ENCODE peak calls at places on chromosomes 11 and 22, in nine cellular contexts. G, X, F, T, C, Z, H, O and A are unnamed samples.

GRCh38 chr11:130873766-130874165 is 42.5 kb downstream of the SNX19 start:
- DNase-seq in H (no peak), F (no peak), O (no peak), X (no peak), C (no peak), T (no peak), Z (no peak), G (no peak), A (peak)

GRCh38 chr22:49340406-49340805 is 487.3 kb downstream of the BRD1 start:
- DNase-seq in C (peak), X (peak), T (no peak), Z (no peak), H (peak), O (peak), F (no peak), G (no peak), A (no peak)

GRCh38 chr11:85694385-85694980 is 8.5 kb upstream of the CCDC89 start:
- DNase-seq in H (no peak), F (no peak), G (peak), C (no peak), T (no peak), X (no peak), Z (peak), O (no peak), A (peak)

GRCh38 chr11:70660059-70660888 is 261.9 kb downstream of the CTTN start:
- DNase-seq in G (no peak), O (no peak), F (no peak), X (no peak), T (no peak), Z (no peak), C (no peak), H (no peak), A (no peak)

GRCh38 chr22:20963201-20964052 is 3.6 kb upstream of the AIFM3 start:
- DNase-seq in T (no peak), F (no peak), O (no peak), Z (no peak), H (no peak), X (no peak), C (no peak), G (no peak), A (no peak)

GRCh38 chr11:134276396-134277175 is 407 bp downstream of the GLB1L3 start:
- DNase-seq in G (no peak), Z (no peak), H (no peak), X (no peak), F (no peak), C (no peak), O (no peak), T (peak), A (no peak)

GRCh38 chr11:69297926-69298777 is 4.2 kb downstream of the MYEOV start:
- DNase-seq in X (peak), O (peak), F (no peak), C (no peak), G (peak), H (peak), T (no peak), Z (peak), A (peak)

GRCh38 chr22:29079218-29079901 is 6.5 kb downstream of the KREMEN1 start:
- DNase-seq in X (no peak), F (no peak), T (peak), Z (no peak), H (no peak), G (no peak), C (no peak), O (no peak), A (no peak)

GRCh38 chr11:30015725-30016449 is 943 bp downstream of the KCNA4 start:
- DNase-seq in O (no peak), C (no peak), F (no peak), H (no peak), G (no peak), T (no peak), X (no peak), Z (no peak), A (no peak)

GRCh38 chr11:103035656-103036434 is 56.1 kb downstream of the DCUN1D5 start:
- DNase-seq in O (no peak), T (no peak), G (peak), Z (peak), F (no peak), X (peak), H (no peak), C (no peak), A (peak)

GRCh38 chr22:30434775-30435315 is 9.3 kb downstream of the MTFP1 start:
- DNase-seq in C (no peak), Z (no peak), G (no peak), O (no peak), H (no peak), T (no peak), X (no peak), F (no peak), A (no peak)

GRCh38 chr22:42921301-42921700 is 64.2 kb upstream of the ARFGAP3 start:
- DNase-seq in T (no peak), Z (no peak), H (no peak), F (no peak), X (no peak), O (no peak), G (peak), C (no peak), A (no peak)

GRCh38 chr11:131326829-131327228 is 43.6 kb upstream of the NTM start:
- DNase-seq in Z (no peak), C (no peak), F (no peak), H (no peak), T (no peak), O (no peak), G (no peak), X (no peak), A (no peak)

GRCh38 chr11:14793546-14793945 is 98.5 kb downstream of the CYP2R1 start:
- DNase-seq in O (no peak), G (no peak), F (no peak), T (no peak), C (no peak), X (no peak), H (no peak), Z (no peak), A (no peak)

GRCh38 chr22:21703684-21704316 is 31.8 kb downstream of the YPEL1 start:
- DNase-seq in F (no peak), O (no peak), Z (no peak), H (no peak), G (no peak), X (no peak), C (no peak), T (no peak), A (no peak)

GRCh38 chr11:335779-336665 is 15.4 kb upstream of the IFITM3 start:
- DNase-seq in X (no peak), C (peak), F (peak), H (no peak), T (no peak), O (no peak), G (peak), Z (no peak), A (no peak)

GRCh38 chr22:40241200-40241763 is 63.6 kb downstream of the TNRC6B start:
- DNase-seq in F (no peak), G (no peak), T (no peak), H (no peak), Z (no peak), X (peak), O (no peak), C (no peak), A (no peak)

GRCh38 chr11:107858217-107859070 is at the start of gene SLC35F2:
- DNase-seq in H (peak), F (no peak), Z (no peak), X (peak), G (peak), T (peak), O (peak), C (peak), A (peak)

GRCh38 chr22:37427711-37428635 is 694 bp upstream of the ELFN2 start:
- DNase-seq in T (no peak), C (no peak), X (no peak), O (no peak), G (no peak), H (no peak), Z (no peak), F (no peak), A (no peak)

GRCh38 chr11:16789061-16789415 is 50.6 kb downstream of the C11orf58 start:
- DNase-seq in H (peak), T (no peak), F (no peak), O (no peak), G (no peak), Z (no peak), X (no peak), C (no peak), A (no peak)

GRCh38 chr11:107769189-107769588 is 57.3 kb upstream of the SLN start:
- DNase-seq in Z (peak), H (no peak), C (no peak), F (no peak), G (peak), X (no peak), T (no peak), O (no peak), A (no peak)

GRCh38 chr11:129372609-129373488 is 2.8 kb upstream of the BARX2 start:
- DNase-seq in F (no peak), H (peak), C (no peak), G (no peak), X (peak), T (no peak), Z (no peak), O (no peak), A (no peak)

GRCh38 chr11:25769287-25769686 is 562.6 kb upstream of the ANO3 start:
- DNase-seq in T (no peak), G (peak), F (no peak), Z (no peak), H (no peak), O (no peak), X (no peak), C (no peak), A (no peak)

GRCh38 chr11:121426476-121427454 is 25.3 kb upstream of the SORL1 start:
- DNase-seq in O (peak), H (peak), Z (no peak), C (peak), G (no peak), X (peak), F (peak), T (peak), A (no peak)

GRCh38 chr11:102933627-102934026 is 21.9 kb downstream of the MMP13 start:
- DNase-seq in O (no peak), T (no peak), G (no peak), Z (no peak), X (no peak), F (no peak), C (no peak), H (no peak), A (no peak)

GRCh38 chr22:31954535-31955326 is 10.4 kb downstream of the YWHAH start:
- DNase-seq in T (no peak), F (no peak), C (no peak), X (no peak), O (no peak), G (no peak), H (no peak), Z (no peak), A (no peak)